ENCODE peak calls at places on chromosomes 4 and X, in seven cellular contexts. X is GM13976, N is pons, Z is mesothelial cell of epicardium, R is activated T-cell treated with anti-CD3 and anti-CD28 coated beads for 24 hours, M is nephron progenitor cell, E is GM04503. Y is an unnamed sample.
A peak's percentile ranks its signal among the peaks of the same experiment; 100 is the strongest.

GRCh38 chr4:24557036-24558022 is 27.0 kb downstream of the DHX15 start:
- DNase-seq in X (no peak), N (no peak), Z (no peak), R (no peak), M (no peak), E (no peak), Y (no peak)

GRCh38 chr4:1365271-1366178 is 18.5 kb downstream of the UVSSA start:
- DNase-seq in X (no peak), N (no peak), Z (no peak), R (no peak), M (no peak), E (no peak), Y (no peak)

GRCh38 chrX:42538405-42538804 is 239.6 kb downstream of the PPP1R2C start:
- DNase-seq in X (no peak), N (no peak), Z (no peak), R (no peak), M (no peak), E (no peak), Y (no peak)

GRCh38 chrX:103398321-103398937 is 22.1 kb downstream of the BEX3 start:
- DNase-seq in X (no peak), N (no peak), Z (no peak), R (no peak), M (no peak), E (peak; percentile 44), Y (no peak)

GRCh38 chr4:146513548-146513947 is 8.2 kb downstream of the SLC10A7 start:
- DNase-seq in X (no peak), N (no peak), Z (no peak), R (no peak), M (no peak), E (no peak), Y (no peak)

GRCh38 chr4:116020141-116020722 is 906.8 kb upstream of the NDST4 start:
- DNase-seq in X (no peak), N (no peak), Z (no peak), R (no peak), M (no peak), E (no peak), Y (no peak)

GRCh38 chrX:72020788-72021187 is 110.1 kb downstream of the NHSL2 start:
- DNase-seq in X (peak; percentile 31), N (no peak), Z (no peak), R (no peak), M (no peak), E (no peak), Y (peak; percentile 1)

GRCh38 chrX:9318213-9318612 is 146.6 kb upstream of the TBL1X start:
- DNase-seq in X (no peak), N (no peak), Z (no peak), R (no peak), M (no peak), E (no peak), Y (no peak)

GRCh38 chr4:156347412-156348075 is 393.9 kb upstream of the CTSO start:
- DNase-seq in X (no peak), N (no peak), Z (no peak), R (no peak), M (no peak), E (no peak), Y (no peak)

GRCh38 chr4:5609265-5610007 is 98.9 kb downstream of the EVC2 start:
- DNase-seq in X (no peak), N (no peak), Z (no peak), R (no peak), M (no peak), E (no peak), Y (no peak)

GRCh38 chr4:182042945-182043344 is 200.3 kb upstream of the TENM3 start:
- DNase-seq in X (no peak), N (no peak), Z (no peak), R (no peak), M (no peak), E (no peak), Y (no peak)

GRCh38 chr4:184668511-184669114 is 19.1 kb downstream of the PRIMPOL start:
- DNase-seq in X (no peak), N (no peak), Z (no peak), R (no peak), M (no peak), E (no peak), Y (no peak)

GRCh38 chr4:53510981-53511380 is 80.3 kb downstream of the LNX1 start:
- DNase-seq in X (no peak), N (no peak), Z (no peak), R (no peak), M (no peak), E (no peak), Y (no peak)

GRCh38 chr4:3315566-3315965 is 22.7 kb downstream of the RGS12 start:
- DNase-seq in X (no peak), N (no peak), Z (no peak), R (no peak), M (no peak), E (no peak), Y (peak; percentile 43)

GRCh38 chr4:96312049-96312685 is 472.3 kb downstream of the PDHA2 start:
- DNase-seq in X (no peak), N (no peak), Z (no peak), R (no peak), M (no peak), E (no peak), Y (no peak)

GRCh38 chrX:137432609-137433008 is 133.3 kb upstream of the ZIC3 start:
- DNase-seq in X (peak; percentile 46), N (peak; percentile 2), Z (no peak), R (no peak), M (peak; percentile 34), E (no peak), Y (no peak)

GRCh38 chrX:135740683-135741149 is 27.3 kb downstream of the CT45A3 start:
- DNase-seq in X (peak; percentile 61), N (peak; percentile 2), Z (no peak), R (peak; percentile 19), M (no peak), E (no peak), Y (peak; percentile 83)

GRCh38 chrX:12245650-12246645 is 107.7 kb downstream of the FRMPD4 start:
- DNase-seq in X (no peak), N (no peak), Z (no peak), R (no peak), M (no peak), E (peak; percentile 77), Y (no peak)

GRCh38 chr4:100738388-100739165 is 220.8 kb upstream of the EMCN start:
- DNase-seq in X (no peak), N (no peak), Z (no peak), R (no peak), M (no peak), E (peak; percentile 44), Y (no peak)